ENCODE peak calls at places on chromosome 11, in four cellular contexts. One of them, this sample, is unnamed. For H3K9me3, the result is how much of the 10 kb centered on the place peaks cover.

GRCh38 chr11:18383388-18384156 is 10.8 kb upstream of the LDHA start:
- DNase-seq in left ventricle myocardium inferior: peak
- DNase-seq in OCI-LY7: peak
- DNase-seq in hepatocyte: peak
- DNase-seq in this sample: peak

GRCh38 chr11:71333473-71333872 is 81.1 kb upstream of the SHANK2 start:
- DNase-seq in left ventricle myocardium inferior: no peak
- DNase-seq in OCI-LY7: peak
- DNase-seq in hepatocyte: no peak
- DNase-seq in this sample: no peak

GRCh38 chr11:91382946-91383345 is 841.7 kb upstream of the FAT3 start:
- DNase-seq in left ventricle myocardium inferior: no peak
- DNase-seq in OCI-LY7: no peak
- DNase-seq in hepatocyte: no peak
- DNase-seq in this sample: no peak

GRCh38 chr11:32427935-32428664 is 7.2 kb downstream of the WT1 start:
- DNase-seq in left ventricle myocardium inferior: no peak
- DNase-seq in OCI-LY7: no peak
- DNase-seq in hepatocyte: no peak
- DNase-seq in this sample: peak

GRCh38 chr11:75743711-75744563 is 24.6 kb upstream of the DGAT2 start:
- DNase-seq in left ventricle myocardium inferior: peak
- DNase-seq in OCI-LY7: no peak
- DNase-seq in hepatocyte: no peak
- DNase-seq in this sample: peak

GRCh38 chr11:63613517-63614135 is 607 bp downstream of the PLAAT3 start:
- DNase-seq in left ventricle myocardium inferior: peak
- DNase-seq in OCI-LY7: no peak
- DNase-seq in hepatocyte: peak
- DNase-seq in this sample: peak

GRCh38 chr11:7353100-7353499 is 101.4 kb downstream of the SYT9 start:
- DNase-seq in left ventricle myocardium inferior: no peak
- DNase-seq in OCI-LY7: peak
- DNase-seq in hepatocyte: peak
- DNase-seq in this sample: peak

GRCh38 chr11:66454253-66454652 is 12.5 kb upstream of the PELI3 start:
- DNase-seq in left ventricle myocardium inferior: no peak
- DNase-seq in OCI-LY7: no peak
- DNase-seq in hepatocyte: no peak
- DNase-seq in this sample: no peak

GRCh38 chr11:17186932-17187692 is 20.7 kb downstream of the PIK3C2A start:
- DNase-seq in left ventricle myocardium inferior: no peak
- DNase-seq in OCI-LY7: no peak
- DNase-seq in hepatocyte: no peak
- DNase-seq in this sample: no peak

GRCh38 chr11:134226806-134227325 is 2.4 kb downstream of the VPS26B start:
- DNase-seq in left ventricle myocardium inferior: no peak
- DNase-seq in OCI-LY7: no peak
- DNase-seq in hepatocyte: no peak
- DNase-seq in this sample: no peak
- H3K4me3 ChIP-seq in left ventricle myocardium inferior: peak
- H3K4me3 ChIP-seq in OCI-LY7: peak
- H3K4me3 ChIP-seq in hepatocyte: no peak
- H3K4me3 ChIP-seq in this sample: peak

GRCh38 chr11:121967131-121967689 is 148.8 kb downstream of the BLID start:
- DNase-seq in left ventricle myocardium inferior: no peak
- DNase-seq in OCI-LY7: no peak
- DNase-seq in hepatocyte: no peak
- DNase-seq in this sample: no peak

GRCh38 chr11:121961228-121961860 is 154.7 kb downstream of the BLID start:
- DNase-seq in left ventricle myocardium inferior: no peak
- DNase-seq in OCI-LY7: no peak
- DNase-seq in hepatocyte: no peak
- DNase-seq in this sample: no peak

GRCh38 chr11:121965330-121965729 is 150.7 kb downstream of the BLID start:
- DNase-seq in left ventricle myocardium inferior: peak
- DNase-seq in OCI-LY7: no peak
- DNase-seq in hepatocyte: no peak
- DNase-seq in this sample: no peak

GRCh38 chr11:121968638-121969037 is 147.4 kb downstream of the BLID start:
- DNase-seq in left ventricle myocardium inferior: no peak
- DNase-seq in OCI-LY7: no peak
- DNase-seq in hepatocyte: no peak
- DNase-seq in this sample: no peak

GRCh38 chr11:121964591-121964990 is 151.4 kb downstream of the BLID start:
- DNase-seq in left ventricle myocardium inferior: no peak
- DNase-seq in OCI-LY7: no peak
- DNase-seq in hepatocyte: peak
- DNase-seq in this sample: no peak
- TF ChIP-seq CTCF in left ventricle myocardium inferior: no peak
- TF ChIP-seq CTCF in OCI-LY7: no peak
- TF ChIP-seq CTCF in hepatocyte: no peak
- TF ChIP-seq CTCF in this sample: no peak

DNA sequence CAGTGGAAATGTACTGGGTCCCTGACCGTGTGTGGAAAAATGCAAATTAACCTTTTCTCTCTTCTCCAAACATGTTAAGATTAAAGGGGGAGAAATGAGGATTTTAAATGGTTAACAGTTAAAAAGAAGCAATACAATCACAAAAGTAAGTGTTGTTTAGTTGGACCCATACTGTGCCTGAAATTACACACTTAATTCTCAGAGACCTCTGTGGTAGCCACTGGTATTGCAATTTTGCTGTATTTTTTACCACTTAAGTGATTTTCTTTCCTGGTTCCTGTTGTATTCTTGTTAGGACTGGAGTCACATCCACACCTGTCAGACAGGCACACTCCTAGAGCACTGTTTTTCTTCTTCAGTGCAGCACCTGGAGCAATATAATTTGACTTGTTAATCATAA is 179.6 kb upstream of the PDGFD start:
- DNase-seq in left ventricle myocardium inferior: no peak
- DNase-seq in OCI-LY7: peak
- DNase-seq in hepatocyte: peak
- DNase-seq in this sample: no peak
- H3K9me3 ChIP-seq in left ventricle myocardium inferior: under half
- H3K9me3 ChIP-seq in OCI-LY7: under half
- H3K9me3 ChIP-seq in hepatocyte: under half
- H3K9me3 ChIP-seq in this sample: under half

GRCh38 chr11:122367809-122368231 is 251.8 kb upstream of the BLID start:
- DNase-seq in left ventricle myocardium inferior: no peak
- DNase-seq in OCI-LY7: no peak
- DNase-seq in hepatocyte: peak
- DNase-seq in this sample: no peak
- H3K4me3 ChIP-seq in left ventricle myocardium inferior: peak
- H3K4me3 ChIP-seq in OCI-LY7: no peak
- H3K4me3 ChIP-seq in hepatocyte: no peak
- H3K4me3 ChIP-seq in this sample: no peak

GRCh38 chr11:14041040-14041439 is 78.5 kb downstream of the SPON1 start:
- DNase-seq in left ventricle myocardium inferior: no peak
- DNase-seq in OCI-LY7: peak
- DNase-seq in hepatocyte: no peak
- DNase-seq in this sample: no peak
- TF ChIP-seq CTCF in left ventricle myocardium inferior: peak
- TF ChIP-seq CTCF in OCI-LY7: peak
- TF ChIP-seq CTCF in hepatocyte: peak
- TF ChIP-seq CTCF in this sample: peak

This sample was measured in endodermal cell.